ENCODE peak calls at places on chromosomes 2 and 18, in ten cellular contexts. Z, G, X, E, O, T, Y, B, A and U are unnamed samples.

GRCh38 chr2:235005603-235006259 is 53.9 kb downstream of the SH3BP4 start:
- DNase-seq in Z (no peak), G (no peak), X (peak; percentile 28), E (no peak), O (no peak), T (no peak), Y (no peak), B (peak; percentile 86), A (peak; percentile 65), U (no peak)

GRCh38 chr2:30990736-30991135 is 147.5 kb downstream of the GALNT14 start:
- DNase-seq in Z (no peak), G (no peak), X (no peak), E (no peak), O (no peak), T (no peak), Y (no peak), B (no peak), A (no peak), U (no peak)

GRCh38 chr2:205815645-205816044 is 133.3 kb downstream of the NRP2 start:
- DNase-seq in Z (no peak), G (no peak), X (no peak), E (no peak), O (no peak), T (no peak), Y (no peak), B (no peak), A (no peak), U (no peak)

GRCh38 chr2:24857741-24858140 is 62.3 kb downstream of the ADCY3 start:
- DNase-seq in Z (no peak), G (no peak), X (no peak), E (no peak), O (no peak), T (no peak), Y (no peak), B (no peak), A (no peak), U (no peak)

GRCh38 chr2:58620896-58621295 is 379.8 kb upstream of the FANCL start:
- DNase-seq in Z (no peak), G (no peak), X (no peak), E (no peak), O (peak; percentile 28), T (no peak), Y (no peak), B (no peak), A (no peak), U (no peak)

GRCh38 chr2:197884252-197884651 is 79.9 kb downstream of the PLCL1 start:
- DNase-seq in Z (no peak), G (no peak), X (no peak), E (no peak), O (no peak), T (no peak), Y (no peak), B (no peak), A (no peak), U (no peak)

GRCh38 chr18:59063912-59064311 is 75.8 kb upstream of the SEC11C start:
- DNase-seq in Z (no peak), G (no peak), X (no peak), E (no peak), O (no peak), T (no peak), Y (no peak), B (no peak), A (no peak), U (no peak)

GRCh38 chr2:171132086-171132485 is 28.6 kb downstream of the TLK1 start:
- DNase-seq in Z (no peak), G (no peak), X (no peak), E (no peak), O (no peak), T (no peak), Y (no peak), B (no peak), A (no peak), U (no peak)

GRCh38 chr2:9287400-9288059 is 80.9 kb downstream of the ASAP2 start:
- DNase-seq in Z (peak; percentile 97), G (no peak), X (no peak), E (peak; percentile 99), O (peak; percentile 98), T (no peak), Y (no peak), B (no peak), A (no peak), U (peak; percentile 98)

GRCh38 chr18:13376841-13377351 is 158.3 kb downstream of the LDLRAD4 start:
- DNase-seq in Z (no peak), G (peak; percentile 73), X (no peak), E (no peak), O (no peak), T (peak; percentile 80), Y (no peak), B (no peak), A (no peak), U (no peak)

GRCh38 chr18:13374468-13375301 is 156.1 kb downstream of the LDLRAD4 start:
- DNase-seq in Z (no peak), G (no peak), X (no peak), E (no peak), O (peak; percentile 64), T (no peak), Y (no peak), B (no peak), A (no peak), U (no peak)

GRCh38 chr18:13375302-13376255 is 157.0 kb downstream of the LDLRAD4 start:
- DNase-seq in Z (peak; percentile 48), G (peak; percentile 80), X (peak; percentile 24), E (peak; percentile 79), O (peak; percentile 96), T (peak; percentile 77), Y (peak; percentile 90), B (no peak), A (no peak), U (peak; percentile 90)

GRCh38 chr18:13377496-13377895 is 158.9 kb downstream of the LDLRAD4 start:
- DNase-seq in Z (no peak), G (no peak), X (no peak), E (peak; percentile 2), O (peak; percentile 4), T (no peak), Y (peak; percentile 40), B (no peak), A (no peak), U (no peak)

GRCh38 chr18:13376298-13376840 is 157.8 kb downstream of the LDLRAD4 start:
- DNase-seq in Z (no peak), G (peak; percentile 59), X (no peak), E (no peak), O (no peak), T (peak; percentile 58), Y (no peak), B (no peak), A (no peak), U (no peak)
- H3K27ac ChIP-seq in Z (no peak overlapping the region), G (no peak overlapping the region), X (no peak overlapping the region), E (no peak overlapping the region), O (no peak overlapping the region), T (peak overlapping the region; percentile 89), Y (no peak overlapping the region), B (no peak overlapping the region), A (no peak overlapping the region), U (no peak overlapping the region)

GRCh38 chr2:168167511-168168263 is 79.7 kb downstream of the STK39 start:
- DNase-seq in Z (no peak), G (no peak), X (no peak), E (no peak), O (no peak), T (no peak), Y (no peak), B (no peak), A (no peak), U (no peak)

GRCh38 chr2:168174761-168175160 is 72.6 kb downstream of the STK39 start:
- DNase-seq in Z (no peak), G (peak; percentile 58), X (no peak), E (no peak), O (no peak), T (no peak), Y (no peak), B (no peak), A (no peak), U (no peak)

GRCh38 chr2:168169097-168169745 is 78.2 kb downstream of the STK39 start:
- DNase-seq in Z (no peak), G (no peak), X (no peak), E (no peak), O (peak; percentile 56), T (no peak), Y (no peak), B (no peak), A (no peak), U (no peak)

GRCh38 chr2:168172071-168172470 is 75.3 kb downstream of the STK39 start:
- DNase-seq in Z (no peak), G (no peak), X (no peak), E (no peak), O (no peak), T (no peak), Y (no peak), B (no peak), A (no peak), U (no peak)

GRCh38 chr2:168171069-168171762 is 76.2 kb downstream of the STK39 start:
- DNase-seq in Z (no peak), G (no peak), X (no peak), E (no peak), O (no peak), T (no peak), Y (no peak), B (no peak), A (no peak), U (no peak)
- H3K27ac ChIP-seq in Z (no peak overlapping the region), G (no peak overlapping the region), X (no peak overlapping the region), E (no peak overlapping the region), O (no peak overlapping the region), T (no peak overlapping the region), Y (no peak overlapping the region), B (no peak overlapping the region), A (no peak overlapping the region), U (no peak overlapping the region)

DNA sequence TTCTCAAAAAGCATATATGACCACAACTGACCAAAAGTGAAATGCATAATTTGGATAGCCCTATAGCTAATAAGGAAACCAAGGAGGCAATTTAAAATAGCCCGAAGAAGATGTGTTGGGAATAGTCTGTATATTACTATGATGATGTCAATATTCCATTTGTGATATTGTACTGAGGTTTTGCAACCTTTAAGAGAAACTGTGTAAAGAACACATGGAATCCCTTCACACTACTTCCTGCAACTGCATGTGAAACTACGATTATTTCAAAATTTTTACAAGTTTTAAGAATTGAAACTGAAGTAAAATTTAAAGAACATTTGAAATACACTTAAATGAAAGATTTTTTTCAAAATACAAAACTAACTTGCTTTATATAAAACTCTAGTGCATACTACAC is 504.3 kb upstream of the ID2 start:
- DNase-seq in Z (no peak), G (no peak), X (no peak), E (no peak), O (no peak), T (no peak), Y (no peak), B (no peak), A (no peak), U (no peak)
- H3K27ac ChIP-seq in Z (no peak overlapping the region), G (no peak overlapping the region), X (no peak overlapping the region), E (no peak overlapping the region), O (no peak overlapping the region), T (no peak overlapping the region), Y (no peak overlapping the region), B (no peak overlapping the region), A (no peak overlapping the region), U (no peak overlapping the region)

DNA sequence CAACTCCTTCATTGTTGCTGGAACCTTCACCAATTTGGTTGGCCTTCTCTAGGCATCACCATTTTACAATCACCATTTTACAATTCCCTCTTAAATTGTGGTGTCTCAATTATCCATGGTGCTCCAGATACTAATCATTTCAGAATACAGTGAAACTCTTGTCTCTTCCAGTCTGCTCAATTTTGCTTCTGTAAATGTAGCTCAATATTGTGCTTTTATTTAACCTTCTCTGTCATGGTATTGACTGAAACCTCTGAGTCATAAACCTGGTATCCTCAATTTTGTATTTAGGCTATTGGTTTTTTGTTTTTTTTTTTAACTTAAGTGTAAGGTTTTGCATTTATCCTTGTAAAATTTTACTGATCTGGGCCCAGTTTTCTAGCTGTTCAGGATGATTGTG is 16.1 kb downstream of the STRADB start:
- DNase-seq in Z (no peak), G (no peak), X (no peak), E (no peak), O (no peak), T (no peak), Y (no peak), B (no peak), A (no peak), U (no peak)
- H3K27ac ChIP-seq in Z (no peak overlapping the region), G (no peak overlapping the region), X (no peak overlapping the region), E (no peak overlapping the region), O (no peak overlapping the region), T (no peak overlapping the region), Y (no peak overlapping the region), B (no peak overlapping the region), A (no peak overlapping the region), U (no peak overlapping the region)